ENCODE peak calls at places on chromosome 17, in ten cellular contexts. One of them, this sample, is unnamed.

GRCh38 chr17:79150799-79151198 is 76.2 kb downstream of the ENGASE start:
- DNase-seq in H1: no peak
- DNase-seq in PC-3: no peak
- DNase-seq in heart left ventricle: no peak
- DNase-seq in esophagus muscularis mucosa: no peak
- DNase-seq in neural progenitor cell: no peak
- DNase-seq in adipocyte: no peak
- DNase-seq in breast epithelium: no peak
- DNase-seq in T-helper 17 cell: no peak
- DNase-seq in Peyer's patch: no peak
- DNase-seq in this sample: no peak

GRCh38 chr17:40361063-40361924 is 3.2 kb downstream of the GJD3 start:
- DNase-seq in Peyer's patch: no peak
- DNase-seq in H1: no peak
- DNase-seq in adipocyte: no peak
- DNase-seq in breast epithelium: no peak
- DNase-seq in esophagus muscularis mucosa: no peak
- DNase-seq in PC-3: no peak
- DNase-seq in neural progenitor cell: no peak
- DNase-seq in T-helper 17 cell: no peak
- DNase-seq in heart left ventricle: no peak
- DNase-seq in this sample: peak; percentile 18

GRCh38 chr17:28272166-28272565 is 46.8 kb upstream of the TMEM97 start:
- DNase-seq in heart left ventricle: no peak
- DNase-seq in esophagus muscularis mucosa: no peak
- DNase-seq in Peyer's patch: no peak
- DNase-seq in H1: no peak
- DNase-seq in neural progenitor cell: no peak
- DNase-seq in PC-3: peak; percentile 17
- DNase-seq in breast epithelium: no peak
- DNase-seq in adipocyte: peak; percentile 42
- DNase-seq in T-helper 17 cell: no peak
- DNase-seq in this sample: no peak

GRCh38 chr17:68580236-68580903 is 20.8 kb downstream of the FAM20A start:
- DNase-seq in PC-3: no peak
- DNase-seq in H1: no peak
- DNase-seq in esophagus muscularis mucosa: no peak
- DNase-seq in heart left ventricle: no peak
- DNase-seq in adipocyte: peak; percentile 67
- DNase-seq in breast epithelium: no peak
- DNase-seq in Peyer's patch: no peak
- DNase-seq in T-helper 17 cell: no peak
- DNase-seq in neural progenitor cell: no peak
- DNase-seq in this sample: no peak

GRCh38 chr17:63516910-63517824 is 6.0 kb upstream of the KCNH6 start:
- DNase-seq in esophagus muscularis mucosa: no peak
- DNase-seq in heart left ventricle: no peak
- DNase-seq in PC-3: peak; percentile 89
- DNase-seq in T-helper 17 cell: no peak
- DNase-seq in H1: no peak
- DNase-seq in neural progenitor cell: no peak
- DNase-seq in breast epithelium: no peak
- DNase-seq in adipocyte: peak; percentile 44
- DNase-seq in Peyer's patch: peak; percentile 70
- DNase-seq in this sample: no peak

GRCh38 chr17:65633146-65633881 is 71.9 kb upstream of the AXIN2 start:
- DNase-seq in Peyer's patch: no peak
- DNase-seq in breast epithelium: no peak
- DNase-seq in heart left ventricle: no peak
- DNase-seq in PC-3: no peak
- DNase-seq in esophagus muscularis mucosa: no peak
- DNase-seq in neural progenitor cell: no peak
- DNase-seq in T-helper 17 cell: no peak
- DNase-seq in adipocyte: no peak
- DNase-seq in H1: no peak
- DNase-seq in this sample: no peak

GRCh38 chr17:30532871-30533270 is 55.7 kb downstream of the GOSR1 start:
- DNase-seq in PC-3: no peak
- DNase-seq in breast epithelium: no peak
- DNase-seq in esophagus muscularis mucosa: no peak
- DNase-seq in adipocyte: no peak
- DNase-seq in Peyer's patch: no peak
- DNase-seq in T-helper 17 cell: no peak
- DNase-seq in heart left ventricle: no peak
- DNase-seq in neural progenitor cell: no peak
- DNase-seq in H1: no peak
- DNase-seq in this sample: no peak

GRCh38 chr17:66431080-66431795 is 128.8 kb downstream of the PRKCA start:
- DNase-seq in esophagus muscularis mucosa: no peak
- DNase-seq in T-helper 17 cell: no peak
- DNase-seq in adipocyte: peak; percentile 34
- DNase-seq in breast epithelium: no peak
- DNase-seq in Peyer's patch: no peak
- DNase-seq in heart left ventricle: no peak
- DNase-seq in neural progenitor cell: no peak
- DNase-seq in H1: no peak
- DNase-seq in PC-3: no peak
- DNase-seq in this sample: no peak

GRCh38 chr17:37292429-37293139 is 83.2 kb upstream of the C17orf78 start:
- DNase-seq in breast epithelium: no peak
- DNase-seq in heart left ventricle: no peak
- DNase-seq in Peyer's patch: no peak
- DNase-seq in neural progenitor cell: no peak
- DNase-seq in esophagus muscularis mucosa: no peak
- DNase-seq in PC-3: no peak
- DNase-seq in T-helper 17 cell: no peak
- DNase-seq in H1: no peak
- DNase-seq in adipocyte: peak; percentile 14
- DNase-seq in this sample: no peak

GRCh38 chr17:77645441-77646430 is 312.8 kb upstream of the TNRC6C start:
- DNase-seq in adipocyte: peak; percentile 6
- DNase-seq in T-helper 17 cell: no peak
- DNase-seq in breast epithelium: no peak
- DNase-seq in H1: no peak
- DNase-seq in PC-3: peak; percentile 38
- DNase-seq in neural progenitor cell: peak; percentile 46
- DNase-seq in Peyer's patch: peak; percentile 44
- DNase-seq in esophagus muscularis mucosa: no peak
- DNase-seq in heart left ventricle: no peak
- DNase-seq in this sample: no peak

GRCh38 chr17:69486779-69487637 is 72.5 kb downstream of the MAP2K6 start:
- DNase-seq in T-helper 17 cell: no peak
- DNase-seq in breast epithelium: no peak
- DNase-seq in adipocyte: no peak
- DNase-seq in PC-3: no peak
- DNase-seq in H1: no peak
- DNase-seq in neural progenitor cell: no peak
- DNase-seq in heart left ventricle: no peak
- DNase-seq in esophagus muscularis mucosa: no peak
- DNase-seq in Peyer's patch: no peak
- DNase-seq in this sample: no peak

GRCh38 chr17:69175812-69176517 is 34.3 kb upstream of the ABCA6 start:
- DNase-seq in T-helper 17 cell: no peak
- DNase-seq in esophagus muscularis mucosa: no peak
- DNase-seq in Peyer's patch: no peak
- DNase-seq in PC-3: peak; percentile 95
- DNase-seq in heart left ventricle: no peak
- DNase-seq in neural progenitor cell: no peak
- DNase-seq in adipocyte: peak; percentile 82
- DNase-seq in breast epithelium: no peak
- DNase-seq in H1: no peak
- DNase-seq in this sample: no peak

GRCh38 chr17:50507871-50508572 is at the start of gene MYCBPAP:
- DNase-seq in T-helper 17 cell: peak; percentile 73
- DNase-seq in H1: peak; percentile 43
- DNase-seq in Peyer's patch: peak; percentile 92
- DNase-seq in PC-3: peak; percentile 61
- DNase-seq in breast epithelium: peak; percentile 75
- DNase-seq in esophagus muscularis mucosa: peak; percentile 94
- DNase-seq in heart left ventricle: peak; percentile 88
- DNase-seq in neural progenitor cell: peak; percentile 96
- DNase-seq in adipocyte: peak; percentile 93
- DNase-seq in this sample: peak; percentile 95

GRCh38 chr17:351436-351713 is 1.2 kb downstream of the RPH3AL start:
- DNase-seq in neural progenitor cell: no peak
- DNase-seq in H1: no peak
- DNase-seq in Peyer's patch: no peak
- DNase-seq in esophagus muscularis mucosa: no peak
- DNase-seq in heart left ventricle: no peak
- DNase-seq in PC-3: no peak
- DNase-seq in T-helper 17 cell: no peak
- DNase-seq in breast epithelium: no peak
- DNase-seq in adipocyte: no peak
- DNase-seq in this sample: no peak

GRCh38 chr17:50689956-50690886 is 17.5 kb downstream of the ANKRD40 start:
- DNase-seq in T-helper 17 cell: no peak
- DNase-seq in heart left ventricle: no peak
- DNase-seq in breast epithelium: no peak
- DNase-seq in neural progenitor cell: peak; percentile 96
- DNase-seq in H1: no peak
- DNase-seq in Peyer's patch: no peak
- DNase-seq in adipocyte: no peak
- DNase-seq in esophagus muscularis mucosa: no peak
- DNase-seq in PC-3: peak; percentile 28
- DNase-seq in this sample: no peak

GRCh38 chr17:46952115-46952514 is 26.9 kb downstream of the RPRML start:
- DNase-seq in Peyer's patch: no peak
- DNase-seq in PC-3: no peak
- DNase-seq in esophagus muscularis mucosa: no peak
- DNase-seq in heart left ventricle: no peak
- DNase-seq in neural progenitor cell: no peak
- DNase-seq in adipocyte: no peak
- DNase-seq in H1: no peak
- DNase-seq in T-helper 17 cell: no peak
- DNase-seq in breast epithelium: no peak
- DNase-seq in this sample: no peak

GRCh38 chr17:81392909-81393654 is 2.2 kb upstream of the BAHCC1 start:
- DNase-seq in heart left ventricle: no peak
- DNase-seq in breast epithelium: no peak
- DNase-seq in T-helper 17 cell: no peak
- DNase-seq in neural progenitor cell: peak; percentile 88
- DNase-seq in esophagus muscularis mucosa: no peak
- DNase-seq in PC-3: peak; percentile 26
- DNase-seq in Peyer's patch: no peak
- DNase-seq in adipocyte: peak; percentile 46
- DNase-seq in H1: no peak
- DNase-seq in this sample: no peak

GRCh38 chr17:7463368-7463846 is 16.0 kb downstream of the ZBTB4 start:
- DNase-seq in Peyer's patch: no peak
- DNase-seq in H1: no peak
- DNase-seq in adipocyte: no peak
- DNase-seq in PC-3: no peak
- DNase-seq in breast epithelium: no peak
- DNase-seq in esophagus muscularis mucosa: no peak
- DNase-seq in neural progenitor cell: no peak
- DNase-seq in T-helper 17 cell: no peak
- DNase-seq in heart left ventricle: no peak
- DNase-seq in this sample: no peak

DNA sequence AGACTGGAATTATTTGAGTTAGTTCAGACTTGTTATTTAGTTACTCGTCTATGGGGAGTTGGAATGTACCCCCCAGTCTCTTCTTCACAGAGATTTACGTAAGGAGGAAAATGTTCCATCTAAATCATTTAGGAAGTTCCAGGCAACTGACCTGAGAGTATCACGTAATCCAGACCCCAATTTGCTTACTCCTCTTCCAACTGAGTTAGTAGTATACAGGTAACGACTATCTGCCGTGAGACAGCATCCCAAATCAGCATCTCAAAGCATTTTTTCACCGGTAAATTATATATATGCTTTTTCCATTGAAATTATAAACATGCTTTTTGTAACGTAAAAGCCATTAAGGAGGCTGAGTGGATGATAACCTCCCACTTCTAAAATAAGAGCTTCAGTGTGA is 214.3 kb upstream of the WSB1 start:
- DNase-seq in heart left ventricle: no peak
- DNase-seq in T-helper 17 cell: no peak
- DNase-seq in Peyer's patch: no peak
- DNase-seq in neural progenitor cell: no peak
- DNase-seq in adipocyte: no peak
- DNase-seq in H1: no peak
- DNase-seq in PC-3: no peak
- DNase-seq in esophagus muscularis mucosa: no peak
- DNase-seq in breast epithelium: no peak
- DNase-seq in this sample: no peak
- H3K9me3 ChIP-seq in heart left ventricle: no peaks in the 10 kb centered on the region
- H3K9me3 ChIP-seq in T-helper 17 cell: no peaks in the 10 kb centered on the region
- H3K9me3 ChIP-seq in Peyer's patch: no peaks in the 10 kb centered on the region
- H3K9me3 ChIP-seq in neural progenitor cell: peaks cover 27% of the 10 kb centered on the region
- H3K9me3 ChIP-seq in adipocyte: no peaks in the 10 kb centered on the region
- H3K9me3 ChIP-seq in H1: peaks cover 86% of the 10 kb centered on the region
- H3K9me3 ChIP-seq in PC-3: no peaks in the 10 kb centered on the region
- H3K9me3 ChIP-seq in esophagus muscularis mucosa: no peaks in the 10 kb centered on the region
- H3K9me3 ChIP-seq in breast epithelium: no peaks in the 10 kb centered on the region
- H3K9me3 ChIP-seq in this sample: no peaks in the 10 kb centered on the region

GRCh38 chr17:22266231-22266630 is 573.9 kb downstream of the KCNJ18 start:
- DNase-seq in breast epithelium: no peak
- DNase-seq in adipocyte: no peak
- DNase-seq in PC-3: no peak
- DNase-seq in H1: no peak
- DNase-seq in heart left ventricle: no peak
- DNase-seq in Peyer's patch: no peak
- DNase-seq in esophagus muscularis mucosa: no peak
- DNase-seq in T-helper 17 cell: no peak
- DNase-seq in neural progenitor cell: no peak
- DNase-seq in this sample: no peak
- H3K9me3 ChIP-seq in breast epithelium: peaks cover 4% of the 10 kb centered on the region
- H3K9me3 ChIP-seq in adipocyte: no peaks in the 10 kb centered on the region
- H3K9me3 ChIP-seq in PC-3: peaks cover 6% of the 10 kb centered on the region
- H3K9me3 ChIP-seq in H1: peaks cover 78% of the 10 kb centered on the region
- H3K9me3 ChIP-seq in heart left ventricle: no peaks in the 10 kb centered on the region
- H3K9me3 ChIP-seq in Peyer's patch: no peaks in the 10 kb centered on the region
- H3K9me3 ChIP-seq in esophagus muscularis mucosa: no peaks in the 10 kb centered on the region
- H3K9me3 ChIP-seq in T-helper 17 cell: peaks cover 4% of the 10 kb centered on the region
- H3K9me3 ChIP-seq in neural progenitor cell: peaks cover 39% of the 10 kb centered on the region
- H3K9me3 ChIP-seq in this sample: no peaks in the 10 kb centered on the region

GRCh38 chr17:19677736-19678379 is 29.3 kb downstream of the ALDH3A2 start:
- DNase-seq in adipocyte: no peak
- DNase-seq in T-helper 17 cell: no peak
- DNase-seq in breast epithelium: no peak
- DNase-seq in PC-3: no peak
- DNase-seq in H1: no peak
- DNase-seq in heart left ventricle: no peak
- DNase-seq in esophagus muscularis mucosa: no peak
- DNase-seq in Peyer's patch: no peak
- DNase-seq in neural progenitor cell: no peak
- DNase-seq in this sample: no peak
- H3K9me3 ChIP-seq in adipocyte: no peaks in the 10 kb centered on the region
- H3K9me3 ChIP-seq in T-helper 17 cell: no peaks in the 10 kb centered on the region
- H3K9me3 ChIP-seq in breast epithelium: no peaks in the 10 kb centered on the region
- H3K9me3 ChIP-seq in PC-3: no peaks in the 10 kb centered on the region
- H3K9me3 ChIP-seq in H1: peaks cover 42% of the 10 kb centered on the region
- H3K9me3 ChIP-seq in heart left ventricle: no peaks in the 10 kb centered on the region
- H3K9me3 ChIP-seq in esophagus muscularis mucosa: no peaks in the 10 kb centered on the region
- H3K9me3 ChIP-seq in Peyer's patch: no peaks in the 10 kb centered on the region
- H3K9me3 ChIP-seq in neural progenitor cell: peaks cover 4% of the 10 kb centered on the region
- H3K9me3 ChIP-seq in this sample: no peaks in the 10 kb centered on the region

DNA sequence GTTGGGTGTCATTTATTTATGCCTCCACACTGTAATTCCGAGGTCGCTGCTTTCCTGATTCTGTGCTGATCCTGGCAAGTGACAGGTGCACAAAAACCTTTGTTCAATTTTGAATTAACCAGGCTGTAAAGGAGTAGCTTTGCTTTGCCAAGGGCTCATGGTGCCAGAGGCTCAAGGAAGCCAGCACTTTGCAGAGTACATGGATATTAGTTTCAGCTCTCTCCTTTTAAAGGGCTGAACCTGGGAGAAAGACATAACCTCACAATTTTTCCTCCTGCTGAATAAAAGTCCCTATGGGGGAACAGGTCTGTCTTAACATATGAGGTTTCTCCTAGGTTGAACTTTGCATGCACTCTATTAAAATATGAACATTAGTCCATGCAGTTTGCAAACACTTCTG is 227.6 kb upstream of the WSB1 start:
- DNase-seq in neural progenitor cell: no peak
- DNase-seq in T-helper 17 cell: no peak
- DNase-seq in H1: no peak
- DNase-seq in heart left ventricle: no peak
- DNase-seq in Peyer's patch: no peak
- DNase-seq in breast epithelium: no peak
- DNase-seq in PC-3: no peak
- DNase-seq in esophagus muscularis mucosa: no peak
- DNase-seq in adipocyte: no peak
- DNase-seq in this sample: no peak
- H3K9me3 ChIP-seq in neural progenitor cell: peaks cover 62% of the 10 kb centered on the region
- H3K9me3 ChIP-seq in T-helper 17 cell: no peaks in the 10 kb centered on the region
- H3K9me3 ChIP-seq in H1: peaks cover 73% of the 10 kb centered on the region
- H3K9me3 ChIP-seq in heart left ventricle: no peaks in the 10 kb centered on the region
- H3K9me3 ChIP-seq in Peyer's patch: no peaks in the 10 kb centered on the region
- H3K9me3 ChIP-seq in breast epithelium: no peaks in the 10 kb centered on the region
- H3K9me3 ChIP-seq in PC-3: no peaks in the 10 kb centered on the region
- H3K9me3 ChIP-seq in esophagus muscularis mucosa: no peaks in the 10 kb centered on the region
- H3K9me3 ChIP-seq in adipocyte: no peaks in the 10 kb centered on the region
- H3K9me3 ChIP-seq in this sample: no peaks in the 10 kb centered on the region